ENCODE peak calls at places on chromosomes 3 and 15, in seven cellular contexts. W is brain microvascular endothelial cell; R is IMR-90; M is ovary; U is CD8-positive, alpha-beta T cell; S is PC-9; P is uterus. I is an unnamed sample.

GRCh38 chr3:93843981-93844380 is 129.7 kb downstream of the PROS1 start:
- DNase-seq in W (peak; percentile 88), R (peak; percentile 76), M (no peak), U (no peak), S (peak; percentile 42), P (no peak), I (peak; percentile 13)

GRCh38 chr3:73687081-73688004 is 62.6 kb upstream of the PDZRN3 start:
- DNase-seq in W (no peak), R (peak; percentile 71), M (no peak), U (no peak), S (no peak), P (no peak), I (no peak)

GRCh38 chr15:78681306-78682012 is 40.4 kb upstream of the CHRNB4 start:
- DNase-seq in W (no peak), R (no peak), M (no peak), U (no peak), S (no peak), P (no peak), I (no peak)

GRCh38 chr3:172040976-172041963 is 1.9 kb downstream of the FNDC3B start:
- DNase-seq in W (peak; percentile 21), R (peak; percentile 41), M (peak; percentile 43), U (no peak), S (peak; percentile 85), P (peak; percentile 32), I (peak; percentile 59)

GRCh38 chr15:78205337-78205736 is 29.0 kb downstream of the ACSBG1 start:
- DNase-seq in W (no peak), R (no peak), M (no peak), U (no peak), S (no peak), P (no peak), I (no peak)

GRCh38 chr15:60673918-60674558 is 195.1 kb upstream of the ICE2 start:
- DNase-seq in W (peak; percentile 97), R (peak; percentile 96), M (peak; percentile 74), U (no peak), S (peak; percentile 81), P (peak; percentile 79), I (peak; percentile 89)

GRCh38 chr3:192675958-192676649 is 51.2 kb downstream of the FGF12 start:
- DNase-seq in W (no peak), R (no peak), M (no peak), U (no peak), S (no peak), P (no peak), I (no peak)

GRCh38 chr3:4841225-4841624 is 138.0 kb upstream of the BHLHE40 start:
- DNase-seq in W (no peak), R (peak; percentile 29), M (no peak), U (no peak), S (no peak), P (no peak), I (no peak)

GRCh38 chr3:178618197-178618596 is 82.0 kb downstream of the KCNMB2 start:
- DNase-seq in W (no peak), R (peak; percentile 1), M (no peak), U (no peak), S (no peak), P (no peak), I (peak; percentile 13)

GRCh38 chr3:45131201-45131600 is 15.0 kb downstream of the CDCP1 start:
- DNase-seq in W (no peak), R (peak; percentile 45), M (no peak), U (no peak), S (no peak), P (no peak), I (no peak)

GRCh38 chr3:30578986-30579579 is 27.3 kb upstream of the TGFBR2 start:
- DNase-seq in W (no peak), R (no peak), M (no peak), U (no peak), S (no peak), P (peak; percentile 29), I (no peak)

GRCh38 chr3:30576946-30577345 is 29.5 kb upstream of the TGFBR2 start:
- DNase-seq in W (no peak), R (peak; percentile 31), M (no peak), U (no peak), S (no peak), P (no peak), I (no peak)

GRCh38 chr3:30577788-30578187 is 28.6 kb upstream of the TGFBR2 start:
- DNase-seq in W (no peak), R (no peak), M (no peak), U (no peak), S (no peak), P (no peak), I (no peak)

GRCh38 chr3:30581067-30581585 is 25.3 kb upstream of the TGFBR2 start:
- DNase-seq in W (no peak), R (no peak), M (no peak), U (no peak), S (no peak), P (no peak), I (no peak)

GRCh38 chr3:30578479-30578878 is 27.9 kb upstream of the TGFBR2 start:
- DNase-seq in W (peak; percentile 92), R (peak; percentile 94), M (no peak), U (no peak), S (peak; percentile 45), P (peak; percentile 71), I (peak; percentile 5)
- TF ChIP-seq CTCF in W (no peak), R (no peak), M (no peak), U (no peak), S (no peak), P (no peak), I (no peak)

GRCh38 chr3:190589326-190589725 is 75.4 kb downstream of the IL1RAP start:
- DNase-seq in W (no peak), R (no peak), M (no peak), U (no peak), S (no peak), P (no peak), I (no peak)

GRCh38 chr3:190582667-190583066 is 68.8 kb downstream of the IL1RAP start:
- DNase-seq in W (no peak), R (no peak), M (no peak), U (no peak), S (no peak), P (no peak), I (no peak)

GRCh38 chr3:190591080-190591479 is 77.2 kb downstream of the IL1RAP start:
- DNase-seq in W (no peak), R (no peak), M (no peak), U (no peak), S (no peak), P (no peak), I (no peak)

GRCh38 chr3:190585771-190586630 is 72.1 kb downstream of the IL1RAP start:
- DNase-seq in W (peak; percentile 94), R (peak; percentile 95), M (no peak), U (no peak), S (peak; percentile 86), P (no peak), I (peak; percentile 96)

GRCh38 chr3:190586631-190587000 is 72.7 kb downstream of the IL1RAP start:
- DNase-seq in W (peak; percentile 76), R (peak; percentile 62), M (no peak), U (no peak), S (peak; percentile 62), P (no peak), I (peak; percentile 80)
- H3K27ac ChIP-seq in W (peak overlapping the region; percentile 82), R (peak overlapping the region; percentile 26), M (no peak overlapping the region), U (no peak overlapping the region), S (peak overlapping the region; percentile 57), P (no peak overlapping the region), I (no peak overlapping the region)

GRCh38 chr15:67135494-67135893 is 70.1 kb downstream of the SMAD3 start:
- DNase-seq in W (no peak), R (peak; percentile 93), M (no peak), U (no peak), S (no peak), P (peak; percentile 7), I (no peak)
- TF ChIP-seq CTCF in W (no peak), R (peak; percentile 44), M (no peak), U (no peak), S (no peak), P (no peak), I (no peak)

GRCh38 chr15:42504631-42505030 is 9.2 kb downstream of the SNAP23 start:
- DNase-seq in W (no peak), R (no peak), M (no peak), U (no peak), S (no peak), P (no peak), I (no peak)

GRCh38 chr15:42511010-42511396 is 15.6 kb downstream of the SNAP23 start:
- DNase-seq in W (peak; percentile 63), R (peak; percentile 84), M (no peak), U (no peak), S (peak; percentile 66), P (no peak), I (peak; percentile 62)

GRCh38 chr15:42510258-42511009 is 15.0 kb downstream of the SNAP23 start:
- DNase-seq in W (no peak), R (no peak), M (no peak), U (no peak), S (peak; percentile 38), P (no peak), I (peak; percentile 4)

GRCh38 chr15:42507514-42507913 is 12.1 kb downstream of the SNAP23 start:
- DNase-seq in W (no peak), R (peak; percentile 45), M (no peak), U (no peak), S (peak; percentile 31), P (no peak), I (no peak)

GRCh38 chr15:42508263-42508690 is 12.8 kb downstream of the SNAP23 start:
- DNase-seq in W (no peak), R (peak; percentile 78), M (peak; percentile 65), U (no peak), S (no peak), P (peak; percentile 62), I (no peak)
- H3K27ac ChIP-seq in W (no peak overlapping the region), R (no peak overlapping the region), M (no peak overlapping the region), U (no peak overlapping the region), S (no peak overlapping the region), P (peak overlapping the region; percentile 92), I (no peak overlapping the region)

DNA sequence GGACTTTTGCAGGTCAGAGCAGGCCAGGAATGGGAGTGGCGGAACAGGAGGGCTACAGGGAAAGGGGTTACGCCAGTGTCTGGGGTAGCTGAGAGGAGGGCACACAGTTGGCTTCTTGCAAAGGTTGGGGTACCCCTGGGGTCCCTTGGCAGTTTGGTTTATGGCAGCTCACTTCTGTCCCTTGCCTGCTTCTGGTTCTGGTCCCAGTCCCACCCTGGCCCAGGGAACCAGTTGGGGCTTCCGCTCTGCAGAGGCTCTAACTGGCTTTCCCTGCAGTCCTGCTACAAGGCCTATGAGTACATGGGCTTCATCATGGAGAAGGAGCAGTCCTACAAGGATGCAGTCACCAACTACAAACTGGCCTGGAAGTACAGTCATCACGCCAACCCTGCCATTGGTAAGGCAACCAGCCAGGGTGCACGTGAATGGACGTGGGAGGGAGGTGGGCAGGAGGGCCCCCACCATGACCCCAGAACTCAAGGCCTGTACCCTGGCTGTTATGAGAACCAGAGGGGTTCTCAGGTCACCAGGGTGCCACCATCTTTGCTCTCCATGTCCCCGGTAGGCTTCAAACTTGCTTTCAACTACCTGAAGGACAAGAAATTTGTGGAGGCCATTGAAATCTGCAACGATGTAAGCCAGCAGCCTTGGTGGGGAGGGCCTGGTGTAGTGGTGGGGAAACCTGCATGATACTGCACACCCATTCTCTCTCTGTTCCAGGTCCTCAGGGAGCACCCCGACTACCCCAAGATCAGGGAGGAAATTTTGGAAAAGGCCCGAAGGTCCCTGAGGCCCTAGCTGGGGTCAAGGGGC is 15.2 kb downstream of the CSRNP1 start:
- DNase-seq in W (no peak), R (no peak), M (no peak), U (no peak), S (no peak), P (no peak), I (no peak)
- TF ChIP-seq CTCF in W (no peak), R (no peak), M (no peak), U (no peak), S (no peak), P (no peak), I (no peak)

GRCh38 chr3:177050466-177051237 is 146.6 kb downstream of the TBL1XR1 start:
- DNase-seq in W (peak; percentile 25), R (peak; percentile 64), M (no peak), U (no peak), S (peak; percentile 59), P (no peak), I (peak; percentile 31)
- H3K27ac ChIP-seq in W (no peak overlapping the region), R (no peak overlapping the region), M (no peak overlapping the region), U (no peak overlapping the region), S (peak overlapping the region; percentile 40), P (no peak overlapping the region), I (no peak overlapping the region)

I was measured in RWPE1.